ENCODE peak calls at places on chromosomes 4 and X, in four cellular contexts. One of them, this sample, is unnamed.

GRCh38 chrX:41332408-41332987 is 1.5 kb upstream of the DDX3X start:
- DNase-seq in adipocyte: peak; percentile 50
- DNase-seq in GM23248: peak; percentile 56
- DNase-seq in mammary epithelial cell: no peak
- DNase-seq in this sample: peak; percentile 74

GRCh38 chr4:3082915-3083515 is 8.5 kb downstream of the HTT start:
- DNase-seq in adipocyte: no peak
- DNase-seq in GM23248: no peak
- DNase-seq in mammary epithelial cell: no peak
- DNase-seq in this sample: no peak

GRCh38 chr4:19152264-19152663 is 1099.4 kb upstream of the SLIT2 start:
- DNase-seq in adipocyte: no peak
- DNase-seq in GM23248: no peak
- DNase-seq in mammary epithelial cell: no peak
- DNase-seq in this sample: no peak

GRCh38 chrX:22313757-22314156 is 41.0 kb downstream of the CBLL2 start:
- DNase-seq in adipocyte: no peak
- DNase-seq in GM23248: no peak
- DNase-seq in mammary epithelial cell: no peak
- DNase-seq in this sample: no peak

GRCh38 chr4:184968784-184969201 is 49.5 kb upstream of the HELT start:
- DNase-seq in adipocyte: no peak
- DNase-seq in GM23248: no peak
- DNase-seq in mammary epithelial cell: peak; percentile 73
- DNase-seq in this sample: no peak

GRCh38 chrX:153802513-153803045 is 8.1 kb downstream of the SSR4 start:
- DNase-seq in adipocyte: no peak
- DNase-seq in GM23248: no peak
- DNase-seq in mammary epithelial cell: no peak
- DNase-seq in this sample: no peak

GRCh38 chrX:100596601-100597000 is 11.9 kb downstream of the TNMD start:
- DNase-seq in adipocyte: no peak
- DNase-seq in GM23248: no peak
- DNase-seq in mammary epithelial cell: no peak
- DNase-seq in this sample: no peak

GRCh38 chr4:67160409-67160808 is 384.9 kb downstream of the CENPC start:
- DNase-seq in adipocyte: no peak
- DNase-seq in GM23248: no peak
- DNase-seq in mammary epithelial cell: no peak
- DNase-seq in this sample: no peak

GRCh38 chr4:675980-676870 is 1.9 kb downstream of the MYL5 start:
- DNase-seq in adipocyte: no peak
- DNase-seq in GM23248: no peak
- DNase-seq in mammary epithelial cell: no peak
- DNase-seq in this sample: peak; percentile 73

GRCh38 chr4:73211968-73212367 is 46.6 kb downstream of the ANKRD17 start:
- DNase-seq in adipocyte: no peak
- DNase-seq in GM23248: no peak
- DNase-seq in mammary epithelial cell: no peak
- DNase-seq in this sample: no peak

GRCh38 chrX:116667346-116667745 is 204.6 kb upstream of the CT83 start:
- DNase-seq in adipocyte: no peak
- DNase-seq in GM23248: no peak
- DNase-seq in mammary epithelial cell: no peak
- DNase-seq in this sample: no peak

GRCh38 chr4:1711055-1711905 is 839 bp downstream of the SLBP start:
- DNase-seq in adipocyte: peak; percentile 74
- DNase-seq in GM23248: peak; percentile 83
- DNase-seq in mammary epithelial cell: peak; percentile 56
- DNase-seq in this sample: peak; percentile 72

GRCh38 chrX:22300130-22300529 is 27.4 kb downstream of the CBLL2 start:
- DNase-seq in adipocyte: peak; percentile 71
- DNase-seq in GM23248: peak; percentile 77
- DNase-seq in mammary epithelial cell: peak; percentile 67
- DNase-seq in this sample: no peak

GRCh38 chr4:102599455-102599854 is 98.3 kb downstream of the NFKB1 start:
- DNase-seq in adipocyte: no peak
- DNase-seq in GM23248: no peak
- DNase-seq in mammary epithelial cell: peak; percentile 46
- DNase-seq in this sample: no peak

GRCh38 chr4:53712326-53712725 is 121.0 kb upstream of the LNX1 start:
- DNase-seq in adipocyte: no peak
- DNase-seq in GM23248: no peak
- DNase-seq in mammary epithelial cell: no peak
- DNase-seq in this sample: no peak

GRCh38 chrX:39613508-39613921 is 484.2 kb downstream of the BCOR start:
- DNase-seq in adipocyte: peak; percentile 3
- DNase-seq in GM23248: peak; percentile 9
- DNase-seq in mammary epithelial cell: peak; percentile 18
- DNase-seq in this sample: no peak

GRCh38 chrX:23789386-23790146 is 6.6 kb downstream of the SAT1 start:
- DNase-seq in adipocyte: no peak
- DNase-seq in GM23248: no peak
- DNase-seq in mammary epithelial cell: no peak
- DNase-seq in this sample: peak; percentile 29

GRCh38 chrX:72052415-72053090 is 79.2 kb downstream of the RTL5 start:
- DNase-seq in adipocyte: peak; percentile 40
- DNase-seq in GM23248: peak; percentile 63
- DNase-seq in mammary epithelial cell: no peak
- DNase-seq in this sample: peak; percentile 17

GRCh38 chrX:1334854-1335253 is 1.7 kb upstream of the IL3RA start:
- DNase-seq in adipocyte: no peak
- DNase-seq in GM23248: no peak
- DNase-seq in mammary epithelial cell: no peak
- DNase-seq in this sample: no peak

GRCh38 chrX:1341531-1342179 is 5.1 kb downstream of the IL3RA start:
- DNase-seq in adipocyte: no peak
- DNase-seq in GM23248: no peak
- DNase-seq in mammary epithelial cell: no peak
- DNase-seq in this sample: no peak

GRCh38 chrX:1330605-1331004 is 6.0 kb upstream of the IL3RA start:
- DNase-seq in adipocyte: no peak
- DNase-seq in GM23248: no peak
- DNase-seq in mammary epithelial cell: no peak
- DNase-seq in this sample: no peak

DNA sequence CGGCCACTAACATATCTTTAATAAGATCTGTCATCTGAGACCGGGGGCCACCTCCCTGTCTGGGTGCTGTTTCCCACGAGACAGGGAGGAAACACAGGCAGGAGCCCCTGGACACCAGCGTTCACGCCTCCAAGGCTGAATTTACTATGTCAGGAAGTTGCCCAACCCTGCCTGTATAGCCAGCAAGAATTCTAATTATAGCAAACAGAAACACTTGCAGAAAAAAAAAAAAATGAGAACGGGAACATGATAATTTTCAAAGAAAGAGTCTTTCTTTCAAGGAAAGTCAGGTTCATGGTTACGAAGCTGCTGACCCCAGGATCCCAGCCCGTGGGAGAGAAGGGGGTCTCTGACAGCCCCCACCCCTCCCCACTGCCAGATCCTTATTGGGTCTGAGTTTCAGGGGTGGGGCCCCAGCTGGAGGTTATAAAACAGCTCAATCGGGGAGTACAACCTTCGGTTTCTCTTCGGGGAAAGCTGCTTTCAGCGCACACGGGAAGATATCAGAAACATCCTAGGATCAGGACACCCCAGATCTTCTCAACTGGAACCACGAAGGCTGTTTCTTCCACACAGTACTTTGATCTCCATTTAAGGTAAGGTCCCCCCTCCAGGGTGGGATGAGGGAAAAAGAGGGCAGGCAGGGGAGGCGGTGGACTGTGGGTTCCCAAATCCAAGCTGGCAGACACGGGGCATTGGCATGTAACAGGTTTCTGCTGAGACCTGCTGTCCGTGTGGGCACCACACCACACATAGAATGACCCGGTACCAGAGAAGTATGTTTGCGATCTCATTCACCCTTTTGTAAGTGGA is at the start of gene IL3RA:
- DNase-seq in adipocyte: peak; percentile 55
- DNase-seq in GM23248: peak; percentile 23
- DNase-seq in mammary epithelial cell: no peak
- DNase-seq in this sample: no peak
- H3K4me1 ChIP-seq in adipocyte: peaks cover 9% of the 10 kb centered on the region
- H3K4me1 ChIP-seq in GM23248: no peaks in the 10 kb centered on the region
- H3K4me1 ChIP-seq in mammary epithelial cell: no peaks in the 10 kb centered on the region
- H3K4me1 ChIP-seq in this sample: no peaks in the 10 kb centered on the region

GRCh38 chr4:7145291-7145934 is 46.9 kb upstream of the SORCS2 start:
- DNase-seq in adipocyte: no peak
- DNase-seq in GM23248: no peak
- DNase-seq in mammary epithelial cell: no peak
- DNase-seq in this sample: no peak
- H3K27me3 ChIP-seq in adipocyte: peaks cover 20% of the 10 kb centered on the region
- H3K27me3 ChIP-seq in GM23248: peaks cover 8% of the 10 kb centered on the region
- H3K27me3 ChIP-seq in mammary epithelial cell: no peaks in the 10 kb centered on the region
- H3K27me3 ChIP-seq in this sample: no peaks in the 10 kb centered on the region

GRCh38 chr4:9691221-9692065 is 90.0 kb upstream of the DRD5 start:
- DNase-seq in adipocyte: peak; percentile 25
- DNase-seq in GM23248: peak; percentile 96
- DNase-seq in mammary epithelial cell: peak; percentile 90
- DNase-seq in this sample: peak; percentile 90
- H3K9ac ChIP-seq in adipocyte: peak overlapping the region; percentile 77
- H3K9ac ChIP-seq in GM23248: peak overlapping the region; percentile 78
- H3K9ac ChIP-seq in mammary epithelial cell: no peak overlapping the region
- H3K9ac ChIP-seq in this sample: peak overlapping the region; percentile 37

GRCh38 chr4:48779095-48779997 is 733 bp downstream of the FRYL start:
- DNase-seq in adipocyte: peak; percentile 88
- DNase-seq in GM23248: peak; percentile 83
- DNase-seq in mammary epithelial cell: peak; percentile 52
- DNase-seq in this sample: peak; percentile 87
- H3K4me1 ChIP-seq in adipocyte: peaks cover 13% of the 10 kb centered on the region
- H3K4me1 ChIP-seq in GM23248: peaks cover 22% of the 10 kb centered on the region
- H3K4me1 ChIP-seq in mammary epithelial cell: peaks cover 23% of the 10 kb centered on the region
- H3K4me1 ChIP-seq in this sample: peaks cover 52% of the 10 kb centered on the region